ENCODE peak calls at places on chromosomes 11 and 22, in six cellular contexts. One of them, this sample, is unnamed.

GRCh38 chr11:65204646-65205601 is 23.2 kb downstream of the CAPN1 start:
- DNase-seq in cardiac fibroblast: peak; percentile 37
- DNase-seq in adipocyte: peak; percentile 51
- DNase-seq in skeletal muscle cell: no peak
- DNase-seq in HepG2: peak; percentile 37
- DNase-seq in IMR-90: peak; percentile 13
- DNase-seq in this sample: no peak

GRCh38 chr11:66371627-66372415 is at the start of gene SLC29A2:
- DNase-seq in HepG2: no peak
- DNase-seq in adipocyte: peak; percentile 65
- DNase-seq in cardiac fibroblast: no peak
- DNase-seq in skeletal muscle cell: no peak
- DNase-seq in IMR-90: no peak
- DNase-seq in this sample: no peak

GRCh38 chr11:128205796-128206195 is 381.6 kb downstream of the ETS1 start:
- DNase-seq in adipocyte: no peak
- DNase-seq in cardiac fibroblast: no peak
- DNase-seq in skeletal muscle cell: no peak
- DNase-seq in IMR-90: no peak
- DNase-seq in HepG2: no peak
- DNase-seq in this sample: no peak

GRCh38 chr11:3378426-3379423 is at the start of gene ZNF195:
- DNase-seq in IMR-90: peak; percentile 90
- DNase-seq in adipocyte: peak; percentile 99
- DNase-seq in skeletal muscle cell: peak; percentile 65
- DNase-seq in cardiac fibroblast: peak; percentile 94
- DNase-seq in HepG2: peak; percentile 97
- DNase-seq in this sample: peak; percentile 84

GRCh38 chr11:1935156-1936071 is 11.7 kb upstream of the MRPL23 start:
- DNase-seq in IMR-90: no peak
- DNase-seq in skeletal muscle cell: no peak
- DNase-seq in HepG2: no peak
- DNase-seq in adipocyte: no peak
- DNase-seq in cardiac fibroblast: no peak
- DNase-seq in this sample: no peak

GRCh38 chr11:47215366-47215925 is 672 bp downstream of the DDB2 start:
- DNase-seq in skeletal muscle cell: no peak
- DNase-seq in HepG2: peak; percentile 48
- DNase-seq in IMR-90: no peak
- DNase-seq in cardiac fibroblast: no peak
- DNase-seq in adipocyte: no peak
- DNase-seq in this sample: no peak

GRCh38 chr11:77471520-77472234 is 2.2 kb downstream of the PAK1 start:
- DNase-seq in cardiac fibroblast: no peak
- DNase-seq in skeletal muscle cell: no peak
- DNase-seq in HepG2: peak; percentile 33
- DNase-seq in IMR-90: no peak
- DNase-seq in adipocyte: peak; percentile 8
- DNase-seq in this sample: no peak

GRCh38 chr22:45445031-45445710 is 31.7 kb downstream of the RIBC2 start:
- DNase-seq in HepG2: no peak
- DNase-seq in adipocyte: no peak
- DNase-seq in cardiac fibroblast: no peak
- DNase-seq in IMR-90: no peak
- DNase-seq in skeletal muscle cell: no peak
- DNase-seq in this sample: no peak

GRCh38 chr11:65380460-65381126 is 1.9 kb downstream of the SLC25A45 start:
- DNase-seq in IMR-90: no peak
- DNase-seq in cardiac fibroblast: no peak
- DNase-seq in skeletal muscle cell: no peak
- DNase-seq in adipocyte: no peak
- DNase-seq in HepG2: no peak
- DNase-seq in this sample: no peak

GRCh38 chr22:37176464-37177061 is 11.5 kb downstream of the C1QTNF6 start:
- DNase-seq in cardiac fibroblast: peak; percentile 77
- DNase-seq in adipocyte: peak; percentile 87
- DNase-seq in skeletal muscle cell: peak; percentile 67
- DNase-seq in HepG2: no peak
- DNase-seq in IMR-90: peak; percentile 78
- DNase-seq in this sample: no peak

GRCh38 chr11:75346912-75347647 is 4.4 kb downstream of the ARRB1 start:
- DNase-seq in HepG2: no peak
- DNase-seq in skeletal muscle cell: no peak
- DNase-seq in IMR-90: peak; percentile 49
- DNase-seq in adipocyte: no peak
- DNase-seq in cardiac fibroblast: peak; percentile 59
- DNase-seq in this sample: no peak

GRCh38 chr11:60307507-60308195 is 19.4 kb upstream of the MS4A6E start:
- DNase-seq in cardiac fibroblast: no peak
- DNase-seq in skeletal muscle cell: no peak
- DNase-seq in adipocyte: no peak
- DNase-seq in IMR-90: no peak
- DNase-seq in HepG2: no peak
- DNase-seq in this sample: no peak

GRCh38 chr11:2770556-2771301 is 70.9 kb upstream of the KCNQ1OT1 start:
- DNase-seq in HepG2: no peak
- DNase-seq in skeletal muscle cell: no peak
- DNase-seq in cardiac fibroblast: no peak
- DNase-seq in IMR-90: no peak
- DNase-seq in adipocyte: no peak
- DNase-seq in this sample: no peak

GRCh38 chr22:46444390-46444854 is 93.0 kb downstream of the CELSR1 start:
- DNase-seq in HepG2: peak; percentile 65
- DNase-seq in skeletal muscle cell: no peak
- DNase-seq in IMR-90: no peak
- DNase-seq in adipocyte: no peak
- DNase-seq in cardiac fibroblast: no peak
- DNase-seq in this sample: no peak

GRCh38 chr22:37907036-37907954 is 1.2 kb downstream of the MICALL1 start:
- DNase-seq in adipocyte: peak; percentile 61
- DNase-seq in HepG2: no peak
- DNase-seq in skeletal muscle cell: no peak
- DNase-seq in IMR-90: peak; percentile 15
- DNase-seq in cardiac fibroblast: peak; percentile 41
- DNase-seq in this sample: no peak

GRCh38 chr11:7019500-7020182 is 505 bp downstream of the ZNF214 start:
- DNase-seq in HepG2: no peak
- DNase-seq in cardiac fibroblast: no peak
- DNase-seq in adipocyte: peak; percentile 59
- DNase-seq in IMR-90: peak; percentile 20
- DNase-seq in skeletal muscle cell: no peak
- DNase-seq in this sample: no peak

GRCh38 chr22:45246060-45246985 is 5.6 kb upstream of the KIAA0930 start:
- DNase-seq in IMR-90: peak; percentile 99
- DNase-seq in skeletal muscle cell: peak; percentile 78
- DNase-seq in HepG2: peak; percentile 98
- DNase-seq in adipocyte: peak; percentile 90
- DNase-seq in cardiac fibroblast: peak; percentile 91
- DNase-seq in this sample: peak; percentile 96

GRCh38 chr11:93570759-93571413 is 27.7 kb upstream of the SMCO4 start:
- DNase-seq in HepG2: peak; percentile 90
- DNase-seq in adipocyte: peak; percentile 60
- DNase-seq in skeletal muscle cell: peak; percentile 56
- DNase-seq in cardiac fibroblast: peak; percentile 70
- DNase-seq in IMR-90: peak; percentile 62
- DNase-seq in this sample: peak; percentile 34

GRCh38 chr22:49024775-49025440 is 802.8 kb downstream of the BRD1 start:
- DNase-seq in IMR-90: no peak
- DNase-seq in HepG2: no peak
- DNase-seq in adipocyte: no peak
- DNase-seq in skeletal muscle cell: no peak
- DNase-seq in cardiac fibroblast: no peak
- DNase-seq in this sample: no peak

GRCh38 chr22:41030891-41031290 is 61.5 kb upstream of the EP300 start:
- DNase-seq in HepG2: no peak
- DNase-seq in IMR-90: peak; percentile 63
- DNase-seq in cardiac fibroblast: peak; percentile 86
- DNase-seq in adipocyte: peak; percentile 42
- DNase-seq in skeletal muscle cell: no peak
- DNase-seq in this sample: no peak

GRCh38 chr11:70326365-70326803 is 55.9 kb downstream of the PPFIA1 start:
- DNase-seq in skeletal muscle cell: peak; percentile 43
- DNase-seq in adipocyte: peak; percentile 89
- DNase-seq in IMR-90: peak; percentile 70
- DNase-seq in cardiac fibroblast: peak; percentile 88
- DNase-seq in HepG2: no peak
- DNase-seq in this sample: no peak

GRCh38 chr22:43298062-43298801 is 44.9 kb downstream of the SCUBE1 start:
- DNase-seq in IMR-90: no peak
- DNase-seq in HepG2: no peak
- DNase-seq in adipocyte: peak; percentile 61
- DNase-seq in cardiac fibroblast: no peak
- DNase-seq in skeletal muscle cell: no peak
- DNase-seq in this sample: no peak

GRCh38 chr22:46547179-46547882 is 9.9 kb upstream of the CELSR1 start:
- DNase-seq in skeletal muscle cell: no peak
- DNase-seq in IMR-90: peak; percentile 77
- DNase-seq in HepG2: no peak
- DNase-seq in adipocyte: peak; percentile 80
- DNase-seq in cardiac fibroblast: peak; percentile 70
- DNase-seq in this sample: peak; percentile 72

GRCh38 chr11:60334005-60334620 is 7.1 kb downstream of the MS4A6E start:
- DNase-seq in adipocyte: peak; percentile 48
- DNase-seq in skeletal muscle cell: no peak
- DNase-seq in HepG2: peak; percentile 42
- DNase-seq in cardiac fibroblast: peak; percentile 68
- DNase-seq in IMR-90: peak; percentile 13
- DNase-seq in this sample: no peak

GRCh38 chr22:49299821-49300231 is 527.8 kb downstream of the BRD1 start:
- DNase-seq in skeletal muscle cell: no peak
- DNase-seq in cardiac fibroblast: no peak
- DNase-seq in adipocyte: no peak
- DNase-seq in HepG2: no peak
- DNase-seq in IMR-90: no peak
- DNase-seq in this sample: no peak

GRCh38 chr11:6393989-6394670 is 3.9 kb downstream of the SMPD1 start:
- DNase-seq in HepG2: no peak
- DNase-seq in skeletal muscle cell: no peak
- DNase-seq in adipocyte: no peak
- DNase-seq in IMR-90: no peak
- DNase-seq in cardiac fibroblast: no peak
- DNase-seq in this sample: no peak

GRCh38 chr11:117604349-117604995 is 192.5 kb downstream of the DSCAML1 start:
- DNase-seq in IMR-90: peak; percentile 32
- DNase-seq in HepG2: no peak
- DNase-seq in cardiac fibroblast: no peak
- DNase-seq in adipocyte: peak; percentile 33
- DNase-seq in skeletal muscle cell: no peak
- DNase-seq in this sample: no peak

GRCh38 chr11:21933095-21933494 is 259.8 kb upstream of the ANO5 start:
- DNase-seq in cardiac fibroblast: peak; percentile 8
- DNase-seq in HepG2: no peak
- DNase-seq in skeletal muscle cell: no peak
- DNase-seq in adipocyte: peak; percentile 3
- DNase-seq in IMR-90: no peak
- DNase-seq in this sample: no peak

GRCh38 chr11:99351620-99352019 is 330.9 kb downstream of the CNTN5 start:
- DNase-seq in HepG2: no peak
- DNase-seq in cardiac fibroblast: peak; percentile 38
- DNase-seq in skeletal muscle cell: no peak
- DNase-seq in adipocyte: peak; percentile 35
- DNase-seq in IMR-90: peak; percentile 1
- DNase-seq in this sample: no peak

GRCh38 chr11:89381094-89381493 is 110.1 kb downstream of the NOX4 start:
- DNase-seq in IMR-90: peak; percentile 98
- DNase-seq in adipocyte: peak; percentile 95
- DNase-seq in skeletal muscle cell: peak; percentile 88
- DNase-seq in HepG2: no peak
- DNase-seq in cardiac fibroblast: peak; percentile 99
- DNase-seq in this sample: peak; percentile 94

GRCh38 chr22:49281467-49282340 is 546.0 kb downstream of the BRD1 start:
- DNase-seq in IMR-90: no peak
- DNase-seq in HepG2: no peak
- DNase-seq in cardiac fibroblast: no peak
- DNase-seq in skeletal muscle cell: no peak
- DNase-seq in adipocyte: no peak
- DNase-seq in this sample: no peak

DNA sequence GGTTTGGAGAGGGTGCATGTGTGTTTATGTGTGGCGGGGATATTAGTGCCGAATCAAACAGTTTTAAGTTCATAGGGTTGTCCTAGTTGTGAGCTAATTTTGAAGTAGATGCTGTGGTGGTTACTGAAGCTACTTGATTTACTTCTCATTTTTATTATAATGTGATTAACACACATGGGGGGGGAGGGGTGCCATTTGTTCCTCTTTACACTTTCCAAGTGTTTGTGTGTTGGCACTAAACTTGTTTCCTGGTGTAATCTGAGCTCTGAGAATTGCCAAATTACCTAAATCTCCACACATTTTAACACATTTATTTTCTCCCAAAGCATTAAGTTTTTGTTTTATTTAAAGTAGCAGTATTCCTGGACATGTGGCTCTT is 60.1 kb downstream of the ZNRF3 start:
- DNase-seq in skeletal muscle cell: no peak
- DNase-seq in HepG2: no peak
- DNase-seq in IMR-90: no peak
- DNase-seq in cardiac fibroblast: no peak
- DNase-seq in adipocyte: no peak
- DNase-seq in this sample: no peak
- H3K4me3 ChIP-seq in skeletal muscle cell: no peak overlapping the region
- H3K4me3 ChIP-seq in HepG2: no peak overlapping the region
- H3K4me3 ChIP-seq in IMR-90: no peak overlapping the region
- H3K4me3 ChIP-seq in cardiac fibroblast: no peak overlapping the region
- H3K4me3 ChIP-seq in adipocyte: no peak overlapping the region
- H3K4me3 ChIP-seq in this sample: no peak overlapping the region

GRCh38 chr11:119618208-119618909 is 110.6 kb downstream of the NECTIN1 start:
- DNase-seq in HepG2: peak; percentile 16
- DNase-seq in adipocyte: no peak
- DNase-seq in cardiac fibroblast: peak; percentile 11
- DNase-seq in skeletal muscle cell: no peak
- DNase-seq in IMR-90: no peak
- DNase-seq in this sample: no peak
- H3K4me3 ChIP-seq in HepG2: no peak overlapping the region
- H3K4me3 ChIP-seq in adipocyte: no peak overlapping the region
- H3K4me3 ChIP-seq in cardiac fibroblast: no peak overlapping the region
- H3K4me3 ChIP-seq in skeletal muscle cell: no peak overlapping the region
- H3K4me3 ChIP-seq in IMR-90: no peak overlapping the region
- H3K4me3 ChIP-seq in this sample: no peak overlapping the region

DNA sequence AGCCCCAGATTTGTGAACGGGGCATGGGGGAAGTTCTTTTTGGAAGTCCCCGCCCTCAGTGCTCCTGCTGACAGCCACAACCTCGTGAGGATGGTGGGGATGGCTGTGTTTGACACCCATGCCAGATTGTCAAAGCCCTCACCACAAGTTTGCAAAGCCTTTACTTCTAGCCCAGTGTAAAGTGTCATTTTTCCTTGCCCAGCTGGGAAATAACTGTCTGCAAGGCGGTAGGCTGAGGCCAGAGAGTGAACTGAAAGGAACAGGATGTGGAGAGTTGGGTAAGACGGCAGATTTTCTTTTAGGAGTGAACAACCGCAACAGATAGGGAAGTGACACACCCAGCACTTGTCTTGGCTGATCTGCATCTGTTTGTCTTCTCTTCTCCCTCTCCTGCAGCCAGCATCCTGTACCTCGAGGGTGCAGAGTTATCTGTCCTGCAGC is 13.6 kb downstream of the IL17RA start:
- DNase-seq in skeletal muscle cell: no peak
- DNase-seq in cardiac fibroblast: peak; percentile 27
- DNase-seq in IMR-90: no peak
- DNase-seq in HepG2: no peak
- DNase-seq in adipocyte: no peak
- DNase-seq in this sample: no peak
- H3K4me3 ChIP-seq in skeletal muscle cell: no peak overlapping the region
- H3K4me3 ChIP-seq in cardiac fibroblast: no peak overlapping the region
- H3K4me3 ChIP-seq in IMR-90: no peak overlapping the region
- H3K4me3 ChIP-seq in HepG2: no peak overlapping the region
- H3K4me3 ChIP-seq in adipocyte: no peak overlapping the region
- H3K4me3 ChIP-seq in this sample: no peak overlapping the region

GRCh38 chr11:43576834-43577521 is 103.6 kb upstream of the HSD17B12 start:
- DNase-seq in cardiac fibroblast: peak; percentile 62
- DNase-seq in adipocyte: peak; percentile 77
- DNase-seq in HepG2: peak; percentile 32
- DNase-seq in skeletal muscle cell: no peak
- DNase-seq in IMR-90: peak; percentile 49
- DNase-seq in this sample: no peak
- H3K4me3 ChIP-seq in cardiac fibroblast: no peak overlapping the region
- H3K4me3 ChIP-seq in adipocyte: peak overlapping the region; percentile 79
- H3K4me3 ChIP-seq in HepG2: no peak overlapping the region
- H3K4me3 ChIP-seq in skeletal muscle cell: peak overlapping the region; percentile 41
- H3K4me3 ChIP-seq in IMR-90: no peak overlapping the region
- H3K4me3 ChIP-seq in this sample: no peak overlapping the region